ENCODE peak calls at places on chromosomes 5 and 9, in four cellular contexts. I is stomach, N is A673, E is Peyer's patch. Y is an unnamed sample. For H3K9me3, the result is how much of the 10 kb centered on the place peaks cover.

GRCh38 chr9:109793196-109793595 is 13.2 kb downstream of the PALM2AKAP2 start:
- DNase-seq in I (no peak), N (peak), E (no peak), Y (no peak)

GRCh38 chr5:171494452-171495121 is 75.1 kb downstream of the FGF18 start:
- DNase-seq in I (no peak), N (peak), E (no peak), Y (no peak)

GRCh38 chr5:77957-78804 is 13.8 kb upstream of the PLEKHG4B start:
- DNase-seq in I (peak), N (peak), E (peak), Y (no peak)

GRCh38 chr5:133849116-133849515 is 119.3 kb downstream of the C5orf15 start:
- DNase-seq in I (peak), N (no peak), E (no peak), Y (no peak)

GRCh38 chr9:90340421-90340820 is 302.2 kb downstream of the DIRAS2 start:
- DNase-seq in I (no peak), N (no peak), E (no peak), Y (no peak)

GRCh38 chr9:115289757-115290208 is 171.8 kb upstream of the TNC start:
- DNase-seq in I (no peak), N (peak), E (no peak), Y (no peak)

GRCh38 chr5:118580959-118581358 is 407.4 kb downstream of the DTWD2 start:
- DNase-seq in I (no peak), N (no peak), E (no peak), Y (no peak)

GRCh38 chr5:94891565-94892362 is 273.3 kb downstream of the SLF1 start:
- DNase-seq in I (no peak), N (no peak), E (no peak), Y (no peak)

GRCh38 chr5:111453747-111454146 is 58.6 kb downstream of the STARD4 start:
- DNase-seq in I (no peak), N (no peak), E (no peak), Y (no peak)

GRCh38 chr9:18861599-18862546 is 171.1 kb downstream of the SAXO1 start:
- DNase-seq in I (no peak), N (no peak), E (no peak), Y (no peak)

GRCh38 chr9:112753725-112754124 is 3.2 kb downstream of the SNX30 start:
- DNase-seq in I (no peak), N (no peak), E (no peak), Y (no peak)

GRCh38 chr9:112012026-112012902 is 115.7 kb downstream of the UGCG start:
- DNase-seq in I (peak), N (peak), E (peak), Y (no peak)

GRCh38 chr9:131603199-131603598 is 57.9 kb downstream of the PRRT1B start:
- DNase-seq in I (no peak), N (no peak), E (no peak), Y (no peak)

GRCh38 chr9:87678650-87679355 is 47.1 kb upstream of the CTSL start:
- DNase-seq in I (peak), N (peak), E (no peak), Y (no peak)

GRCh38 chr5:135140805-135141204 is 106.8 kb upstream of the PITX1 start:
- DNase-seq in I (no peak), N (no peak), E (no peak), Y (no peak)

GRCh38 chr5:8726383-8727036 is 819.4 kb downstream of the SEMA5A start:
- DNase-seq in I (no peak), N (no peak), E (no peak), Y (no peak)

GRCh38 chr5:52119768-52120167 is 667.9 kb upstream of the ITGA1 start:
- DNase-seq in I (no peak), N (peak), E (no peak), Y (no peak)

GRCh38 chr5:76715734-76716455 is at the start of gene F2R:
- DNase-seq in I (peak), N (peak), E (peak), Y (peak)

GRCh38 chr9:125965421-125965820 is 218.2 kb downstream of the PBX3 start:
- DNase-seq in I (no peak), N (no peak), E (no peak), Y (no peak)

GRCh38 chr5:169591636-169592035 is 8.1 kb downstream of the SPDL1 start:
- DNase-seq in I (no peak), N (no peak), E (no peak), Y (no peak)

GRCh38 chr9:34578241-34579096 is 11.1 kb downstream of the CNTFR start:
- DNase-seq in I (no peak), N (peak), E (no peak), Y (no peak)

GRCh38 chr5:78968781-78969180 is 16.3 kb downstream of the ARSB start:
- DNase-seq in I (no peak), N (no peak), E (no peak), Y (no peak)

GRCh38 chr5:176188085-176188484 is 50.1 kb upstream of the SIMC1 start:
- DNase-seq in I (no peak), N (no peak), E (no peak), Y (no peak)

GRCh38 chr5:171622010-171622409 is 163.6 kb upstream of the SMIM23 start:
- DNase-seq in I (no peak), N (no peak), E (no peak), Y (no peak)

GRCh38 chr9:96813607-96814006 is 35.7 kb upstream of the ZNF510 start:
- DNase-seq in I (no peak), N (no peak), E (no peak), Y (no peak)
- H3K9me3 ChIP-seq in I (half or more), N (half or more), E (under half), Y (under half)

GRCh38 chr9:98285446-98285845 is 30.0 kb upstream of the TBC1D2 start:
- DNase-seq in I (no peak), N (no peak), E (no peak), Y (no peak)

GRCh38 chr9:98281281-98281680 is 25.8 kb upstream of the TBC1D2 start:
- DNase-seq in I (no peak), N (no peak), E (no peak), Y (no peak)

GRCh38 chr9:98288876-98289275 is 33.4 kb upstream of the TBC1D2 start:
- DNase-seq in I (no peak), N (no peak), E (peak), Y (no peak)

GRCh38 chr9:98287383-98287782 is 31.9 kb upstream of the TBC1D2 start:
- DNase-seq in I (no peak), N (peak), E (no peak), Y (no peak)

DNA sequence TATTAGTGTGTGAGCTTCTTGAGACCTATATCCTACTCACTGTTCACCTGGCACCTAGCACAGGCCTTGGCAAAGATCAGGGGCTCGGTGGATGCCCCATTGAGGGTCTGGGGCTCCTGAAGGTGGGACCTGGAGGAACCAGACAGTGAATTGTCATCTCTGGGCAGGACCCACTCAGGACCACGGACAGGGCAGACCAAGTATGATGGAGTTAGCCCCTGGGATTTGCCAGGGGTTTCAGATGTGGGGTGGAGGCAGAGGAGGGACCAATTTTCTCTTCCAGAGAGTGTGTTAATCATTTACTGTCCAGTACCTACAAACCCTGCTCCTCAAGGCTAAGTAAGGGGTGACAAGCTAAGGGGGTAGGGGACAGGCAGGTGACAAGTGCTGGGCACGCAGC is 29.3 kb upstream of the TBC1D2 start:
- DNase-seq in I (no peak), N (no peak), E (no peak), Y (no peak)
- H3K9me3 ChIP-seq in I (under half), N (under half), E (under half), Y (under half)

GRCh38 chr9:71879644-71880174 is 31.3 kb downstream of the ABHD17B start:
- DNase-seq in I (no peak), N (no peak), E (no peak), Y (no peak)
- H3K9me3 ChIP-seq in I (under half), N (half or more), E (under half), Y (under half)

GRCh38 chr9:8429768-8430167 is 630.2 kb upstream of the DMAC1 start:
- DNase-seq in I (no peak), N (no peak), E (no peak), Y (no peak)
- H3K9me3 ChIP-seq in I (under half), N (under half), E (under half), Y (under half)

GRCh38 chr9:137719194-137719593 is 100.4 kb downstream of the EHMT1 start:
- DNase-seq in I (no peak), N (no peak), E (no peak), Y (no peak)

GRCh38 chr9:137721479-137721878 is 102.7 kb downstream of the EHMT1 start:
- DNase-seq in I (no peak), N (no peak), E (no peak), Y (no peak)

GRCh38 chr9:137721899-137722298 is 103.1 kb downstream of the EHMT1 start:
- DNase-seq in I (no peak), N (no peak), E (no peak), Y (no peak)

GRCh38 chr9:137722481-137722880 is 103.7 kb downstream of the EHMT1 start:
- DNase-seq in I (no peak), N (no peak), E (no peak), Y (no peak)

DNA sequence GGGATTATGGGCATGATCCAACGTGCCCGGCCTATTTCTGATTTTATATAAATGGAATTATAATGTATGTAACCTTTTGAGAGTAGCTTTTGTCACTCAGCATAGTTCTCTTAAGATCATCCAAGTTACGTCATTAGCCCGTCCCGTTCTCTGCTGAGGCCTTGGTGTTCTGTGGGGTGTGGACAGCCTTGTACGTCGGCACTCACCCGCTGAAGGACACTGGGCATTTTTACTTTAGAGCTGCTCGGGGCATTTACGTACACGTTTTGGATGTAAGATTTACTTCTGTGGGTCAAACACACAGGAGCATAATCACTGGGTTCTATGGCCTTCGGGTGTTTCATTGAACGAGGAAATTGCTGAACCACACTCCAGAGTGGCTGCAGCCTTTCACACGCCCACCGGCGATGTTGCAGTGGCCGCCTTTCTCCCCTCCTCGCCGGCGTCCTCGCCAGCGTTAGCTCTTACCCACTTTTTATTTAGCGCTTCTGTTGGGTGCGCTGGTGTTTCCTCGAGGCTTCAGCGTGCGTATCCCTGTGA is 101.8 kb downstream of the EHMT1 start:
- DNase-seq in I (no peak), N (no peak), E (no peak), Y (no peak)
- H3K9me3 ChIP-seq in I (under half), N (under half), E (under half), Y (under half)